ENCODE peak calls at places on chromosomes 12 and 14, in seven cellular contexts. One of them, this sample, is unnamed.

GRCh38 chr12:28866715-28867503 is 282.2 kb upstream of the FAR2 start:
- DNase-seq in Peyer's patch: no peak
- DNase-seq in HEK293T: no peak
- DNase-seq in left cardiac atrium: no peak
- DNase-seq in activated CD4-positive, alpha-beta T cell treated with anti-CD3 and anti-CD28 coated beads, Interleukin-2, amount 50 U/mL, for 4 hours: no peak
- DNase-seq in pons: peak
- DNase-seq in AG10803: no peak
- DNase-seq in this sample: no peak

GRCh38 chr12:51852404-51853137 is 4.1 kb upstream of the FIGNL2 start:
- DNase-seq in left cardiac atrium: no peak
- DNase-seq in pons: no peak
- DNase-seq in AG10803: peak
- DNase-seq in HEK293T: no peak
- DNase-seq in activated CD4-positive, alpha-beta T cell treated with anti-CD3 and anti-CD28 coated beads, Interleukin-2, amount 50 U/mL, for 4 hours: no peak
- DNase-seq in Peyer's patch: no peak
- DNase-seq in this sample: no peak

GRCh38 chr14:21455592-21455911 is 371 bp downstream of the CHD8 start:
- DNase-seq in Peyer's patch: no peak
- DNase-seq in pons: no peak
- DNase-seq in left cardiac atrium: no peak
- DNase-seq in AG10803: peak
- DNase-seq in HEK293T: no peak
- DNase-seq in activated CD4-positive, alpha-beta T cell treated with anti-CD3 and anti-CD28 coated beads, Interleukin-2, amount 50 U/mL, for 4 hours: no peak
- DNase-seq in this sample: no peak

GRCh38 chr14:24665440-24665991 is 31.5 kb upstream of the GZMB start:
- DNase-seq in pons: no peak
- DNase-seq in HEK293T: no peak
- DNase-seq in activated CD4-positive, alpha-beta T cell treated with anti-CD3 and anti-CD28 coated beads, Interleukin-2, amount 50 U/mL, for 4 hours: no peak
- DNase-seq in AG10803: no peak
- DNase-seq in left cardiac atrium: no peak
- DNase-seq in Peyer's patch: no peak
- DNase-seq in this sample: no peak

GRCh38 chr12:95385246-95385645 is 88.7 kb upstream of the METAP2 start:
- DNase-seq in activated CD4-positive, alpha-beta T cell treated with anti-CD3 and anti-CD28 coated beads, Interleukin-2, amount 50 U/mL, for 4 hours: no peak
- DNase-seq in AG10803: peak
- DNase-seq in Peyer's patch: no peak
- DNase-seq in left cardiac atrium: no peak
- DNase-seq in HEK293T: no peak
- DNase-seq in pons: peak
- DNase-seq in this sample: no peak

GRCh38 chr14:67358914-67359313 is 690 bp downstream of the ATP6V1D start:
- DNase-seq in left cardiac atrium: no peak
- DNase-seq in Peyer's patch: no peak
- DNase-seq in AG10803: no peak
- DNase-seq in pons: peak
- DNase-seq in activated CD4-positive, alpha-beta T cell treated with anti-CD3 and anti-CD28 coated beads, Interleukin-2, amount 50 U/mL, for 4 hours: no peak
- DNase-seq in HEK293T: peak
- DNase-seq in this sample: peak

GRCh38 chr12:110689002-110689600 is at the start of gene HVCN1:
- DNase-seq in pons: no peak
- DNase-seq in AG10803: no peak
- DNase-seq in activated CD4-positive, alpha-beta T cell treated with anti-CD3 and anti-CD28 coated beads, Interleukin-2, amount 50 U/mL, for 4 hours: peak
- DNase-seq in HEK293T: no peak
- DNase-seq in left cardiac atrium: peak
- DNase-seq in Peyer's patch: peak
- DNase-seq in this sample: peak

GRCh38 chr14:94676495-94677238 is 64.5 kb downstream of the SERPINA3 start:
- DNase-seq in activated CD4-positive, alpha-beta T cell treated with anti-CD3 and anti-CD28 coated beads, Interleukin-2, amount 50 U/mL, for 4 hours: no peak
- DNase-seq in Peyer's patch: no peak
- DNase-seq in HEK293T: no peak
- DNase-seq in left cardiac atrium: no peak
- DNase-seq in AG10803: no peak
- DNase-seq in pons: no peak
- DNase-seq in this sample: no peak

GRCh38 chr12:63319936-63320633 is 169.1 kb upstream of the AVPR1A start:
- DNase-seq in pons: no peak
- DNase-seq in HEK293T: no peak
- DNase-seq in Peyer's patch: no peak
- DNase-seq in AG10803: no peak
- DNase-seq in left cardiac atrium: no peak
- DNase-seq in activated CD4-positive, alpha-beta T cell treated with anti-CD3 and anti-CD28 coated beads, Interleukin-2, amount 50 U/mL, for 4 hours: no peak
- DNase-seq in this sample: no peak

GRCh38 chr14:61322799-61323290 is 1.5 kb downstream of the PRKCH start:
- DNase-seq in HEK293T: no peak
- DNase-seq in AG10803: no peak
- DNase-seq in left cardiac atrium: no peak
- DNase-seq in pons: no peak
- DNase-seq in activated CD4-positive, alpha-beta T cell treated with anti-CD3 and anti-CD28 coated beads, Interleukin-2, amount 50 U/mL, for 4 hours: peak
- DNase-seq in Peyer's patch: no peak
- DNase-seq in this sample: no peak

GRCh38 chr14:21069388-21070082 is 569 bp upstream of the ARHGEF40 start:
- DNase-seq in AG10803: peak
- DNase-seq in HEK293T: no peak
- DNase-seq in Peyer's patch: no peak
- DNase-seq in left cardiac atrium: peak
- DNase-seq in pons: peak
- DNase-seq in activated CD4-positive, alpha-beta T cell treated with anti-CD3 and anti-CD28 coated beads, Interleukin-2, amount 50 U/mL, for 4 hours: no peak
- DNase-seq in this sample: peak

GRCh38 chr14:103519043-103519836 is 3.4 kb downstream of the CKB start:
- DNase-seq in AG10803: peak
- DNase-seq in Peyer's patch: peak
- DNase-seq in HEK293T: no peak
- DNase-seq in pons: no peak
- DNase-seq in activated CD4-positive, alpha-beta T cell treated with anti-CD3 and anti-CD28 coated beads, Interleukin-2, amount 50 U/mL, for 4 hours: no peak
- DNase-seq in left cardiac atrium: peak
- DNase-seq in this sample: no peak

GRCh38 chr12:124297856-124298255 is 3.0 kb downstream of the RFLNA start:
- DNase-seq in Peyer's patch: peak
- DNase-seq in AG10803: no peak
- DNase-seq in HEK293T: no peak
- DNase-seq in activated CD4-positive, alpha-beta T cell treated with anti-CD3 and anti-CD28 coated beads, Interleukin-2, amount 50 U/mL, for 4 hours: no peak
- DNase-seq in left cardiac atrium: no peak
- DNase-seq in pons: no peak
- DNase-seq in this sample: no peak

GRCh38 chr12:50257226-50258166 is 25.8 kb downstream of the LIMA1 start:
- DNase-seq in left cardiac atrium: no peak
- DNase-seq in Peyer's patch: no peak
- DNase-seq in HEK293T: no peak
- DNase-seq in activated CD4-positive, alpha-beta T cell treated with anti-CD3 and anti-CD28 coated beads, Interleukin-2, amount 50 U/mL, for 4 hours: no peak
- DNase-seq in AG10803: peak
- DNase-seq in pons: no peak
- DNase-seq in this sample: no peak

GRCh38 chr12:128356547-128356946 is 89.6 kb downstream of the TMEM132C start:
- DNase-seq in left cardiac atrium: no peak
- DNase-seq in HEK293T: no peak
- DNase-seq in Peyer's patch: no peak
- DNase-seq in AG10803: no peak
- DNase-seq in pons: no peak
- DNase-seq in activated CD4-positive, alpha-beta T cell treated with anti-CD3 and anti-CD28 coated beads, Interleukin-2, amount 50 U/mL, for 4 hours: no peak
- DNase-seq in this sample: no peak

GRCh38 chr14:47442206-47442605 is 233.2 kb downstream of the MDGA2 start:
- DNase-seq in pons: peak
- DNase-seq in Peyer's patch: no peak
- DNase-seq in activated CD4-positive, alpha-beta T cell treated with anti-CD3 and anti-CD28 coated beads, Interleukin-2, amount 50 U/mL, for 4 hours: no peak
- DNase-seq in HEK293T: peak
- DNase-seq in left cardiac atrium: no peak
- DNase-seq in AG10803: no peak
- DNase-seq in this sample: no peak

GRCh38 chr12:6056406-6057211 is 67.9 kb downstream of the VWF start:
- DNase-seq in HEK293T: peak
- DNase-seq in Peyer's patch: peak
- DNase-seq in activated CD4-positive, alpha-beta T cell treated with anti-CD3 and anti-CD28 coated beads, Interleukin-2, amount 50 U/mL, for 4 hours: no peak
- DNase-seq in pons: no peak
- DNase-seq in AG10803: no peak
- DNase-seq in left cardiac atrium: no peak
- DNase-seq in this sample: peak

GRCh38 chr12:64431791-64432190 is 20.1 kb upstream of the TBK1 start:
- DNase-seq in left cardiac atrium: no peak
- DNase-seq in AG10803: no peak
- DNase-seq in activated CD4-positive, alpha-beta T cell treated with anti-CD3 and anti-CD28 coated beads, Interleukin-2, amount 50 U/mL, for 4 hours: no peak
- DNase-seq in Peyer's patch: no peak
- DNase-seq in HEK293T: no peak
- DNase-seq in pons: no peak
- DNase-seq in this sample: no peak

GRCh38 chr12:90128526-90128925 is 419.9 kb upstream of the ATP2B1 start:
- DNase-seq in left cardiac atrium: no peak
- DNase-seq in pons: no peak
- DNase-seq in AG10803: no peak
- DNase-seq in HEK293T: no peak
- DNase-seq in activated CD4-positive, alpha-beta T cell treated with anti-CD3 and anti-CD28 coated beads, Interleukin-2, amount 50 U/mL, for 4 hours: no peak
- DNase-seq in Peyer's patch: no peak
- DNase-seq in this sample: no peak

GRCh38 chr14:63614964-63615363 is 26.7 kb downstream of the WDR89 start:
- DNase-seq in AG10803: peak
- DNase-seq in HEK293T: no peak
- DNase-seq in pons: peak
- DNase-seq in left cardiac atrium: no peak
- DNase-seq in Peyer's patch: no peak
- DNase-seq in activated CD4-positive, alpha-beta T cell treated with anti-CD3 and anti-CD28 coated beads, Interleukin-2, amount 50 U/mL, for 4 hours: no peak
- DNase-seq in this sample: no peak

GRCh38 chr14:53183611-53184010 is 30.5 kb upstream of the DDHD1 start:
- DNase-seq in AG10803: peak
- DNase-seq in left cardiac atrium: no peak
- DNase-seq in activated CD4-positive, alpha-beta T cell treated with anti-CD3 and anti-CD28 coated beads, Interleukin-2, amount 50 U/mL, for 4 hours: no peak
- DNase-seq in HEK293T: no peak
- DNase-seq in pons: no peak
- DNase-seq in Peyer's patch: no peak
- DNase-seq in this sample: no peak

GRCh38 chr14:102857444-102857843 is 65.0 kb upstream of the AMN start:
- DNase-seq in pons: no peak
- DNase-seq in activated CD4-positive, alpha-beta T cell treated with anti-CD3 and anti-CD28 coated beads, Interleukin-2, amount 50 U/mL, for 4 hours: no peak
- DNase-seq in HEK293T: no peak
- DNase-seq in Peyer's patch: no peak
- DNase-seq in left cardiac atrium: no peak
- DNase-seq in AG10803: no peak
- DNase-seq in this sample: no peak

GRCh38 chr14:102593841-102594170 is 1.4 kb downstream of the RCOR1 start:
- DNase-seq in pons: peak
- DNase-seq in Peyer's patch: no peak
- DNase-seq in activated CD4-positive, alpha-beta T cell treated with anti-CD3 and anti-CD28 coated beads, Interleukin-2, amount 50 U/mL, for 4 hours: no peak
- DNase-seq in left cardiac atrium: no peak
- DNase-seq in HEK293T: no peak
- DNase-seq in AG10803: no peak
- DNase-seq in this sample: peak

This sample was measured in HAP-1.